ENCODE peak calls at places on chromosomes 7 and 10, in four cellular contexts. R is endothelial cell of umbilical vein, A is dorsolateral prefrontal cortex, V is Caco-2. P is an unnamed sample. For H3K27me3, the result is how much of the 10 kb centered on the place peaks cover.

GRCh38 chr7:135247746-135248471 is 14.3 kb downstream of the STRA8 start:
- DNase-seq in R (no peak), A (no peak), V (peak), P (no peak)

GRCh38 chr7:4238861-4239260 is 443.2 kb upstream of the FOXK1 start:
- DNase-seq in R (no peak), A (no peak), V (no peak), P (no peak)

GRCh38 chr7:45484094-45484493 is 90.1 kb upstream of the ADCY1 start:
- DNase-seq in R (no peak), A (no peak), V (no peak), P (no peak)

GRCh38 chr10:22560391-22561239 is 153.8 kb downstream of the PIP4K2A start:
- DNase-seq in R (no peak), A (no peak), V (no peak), P (no peak)

GRCh38 chr10:123526356-123527079 is 139.6 kb upstream of the GPR26 start:
- DNase-seq in R (no peak), A (no peak), V (no peak), P (no peak)

GRCh38 chr10:102509387-102509786 is 5.6 kb downstream of the SUFU start:
- DNase-seq in R (peak), A (no peak), V (no peak), P (peak)

GRCh38 chr10:21536874-21537273 is 2.8 kb downstream of the MLLT10 start:
- DNase-seq in R (no peak), A (no peak), V (no peak), P (no peak)

GRCh38 chr10:64977912-64978311 is 1456.7 kb downstream of the REEP3 start:
- DNase-seq in R (peak), A (no peak), V (no peak), P (no peak)

GRCh38 chr10:23344251-23344841 is at the start of gene C10orf67:
- DNase-seq in R (no peak), A (peak), V (no peak), P (no peak)

GRCh38 chr10:70169661-70170364 is 501 bp downstream of the SAR1A start:
- DNase-seq in R (peak), A (no peak), V (peak), P (no peak)

GRCh38 chr7:35849158-35849831 is 48.4 kb downstream of the SEPTIN7 start:
- DNase-seq in R (no peak), A (no peak), V (peak), P (no peak)

GRCh38 chr7:3134715-3135114 is 91.0 kb upstream of the CARD11 start:
- DNase-seq in R (no peak), A (no peak), V (no peak), P (no peak)

GRCh38 chr10:70352401-70353097 is 29.9 kb downstream of the LRRC20 start:
- DNase-seq in R (no peak), A (no peak), V (peak), P (peak)

GRCh38 chr7:69935107-69935506 is 336.8 kb downstream of the AUTS2 start:
- DNase-seq in R (no peak), A (no peak), V (no peak), P (no peak)

GRCh38 chr10:3067859-3068179 is 471 bp downstream of the PFKP start:
- DNase-seq in R (no peak), A (no peak), V (no peak), P (no peak)

GRCh38 chr10:3067045-3067858 is at the start of gene PFKP:
- DNase-seq in R (no peak), A (no peak), V (peak), P (no peak)

GRCh38 chr10:3068968-3069737 is 1.8 kb downstream of the PFKP start:
- DNase-seq in R (no peak), A (no peak), V (peak), P (no peak)

GRCh38 chr10:3069876-3070275 is 2.5 kb downstream of the PFKP start:
- DNase-seq in R (no peak), A (no peak), V (no peak), P (no peak)

GRCh38 chr10:3068201-3068967 is 1.0 kb downstream of the PFKP start:
- DNase-seq in R (peak), A (peak), V (peak), P (no peak)
- TF ChIP-seq CTCF in R (peak), A (no peak), V (peak), P (peak)

GRCh38 chr10:67697646-67698245 is 1.8 kb upstream of the CTNNA3 start:
- DNase-seq in R (peak), A (no peak), V (peak), P (peak)
- H3K27me3 ChIP-seq in R (under half), A (under half), V (under half), P (under half)

GRCh38 chr7:107166702-107167426 is 1.9 kb upstream of the HBP1 start:
- DNase-seq in R (peak), A (no peak), V (no peak), P (no peak)
- H3K4me3 ChIP-seq in R (peak), A (peak), V (peak), P (peak)

GRCh38 chr7:104054362-104054761 is 64.9 kb upstream of the RELN start:
- DNase-seq in R (no peak), A (no peak), V (no peak), P (no peak)

GRCh38 chr7:104061652-104062051 is 72.2 kb upstream of the RELN start:
- DNase-seq in R (no peak), A (no peak), V (no peak), P (no peak)

GRCh38 chr7:104064969-104065387 is 75.5 kb upstream of the RELN start:
- DNase-seq in R (no peak), A (no peak), V (peak), P (no peak)

DNA sequence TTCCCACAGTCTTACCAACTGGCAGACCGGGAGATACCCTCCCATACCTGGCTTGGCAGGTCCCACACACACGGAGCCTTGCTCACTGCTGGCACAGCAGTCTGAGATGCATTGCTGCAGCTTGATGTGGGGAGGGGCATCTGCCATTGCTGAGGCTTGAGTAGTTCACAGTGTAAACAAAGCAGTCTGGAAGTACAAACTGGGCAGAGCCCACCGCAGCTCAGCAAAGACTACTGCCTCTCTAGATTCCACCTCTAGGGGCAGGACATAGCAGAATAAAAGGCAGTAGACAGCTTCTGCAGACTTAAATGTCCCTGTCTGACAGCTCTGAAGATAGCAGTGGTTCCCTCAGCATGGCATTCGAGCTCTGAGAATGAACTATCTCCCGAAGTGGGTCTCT is 69.6 kb upstream of the RELN start:
- DNase-seq in R (no peak), A (no peak), V (no peak), P (no peak)
- TF ChIP-seq CTCF in R (no peak), A (no peak), V (no peak), P (no peak)

P was measured in bronchial epithelial cell.